ENCODE peak calls at places on chromosomes 7 and 10, in seven cellular contexts. A is lung, C is GM23338, B is mucosa of descending colon, M is brain microvascular endothelial cell, W is MM.1S, N is cardiac muscle cell. O is an unnamed sample.

GRCh38 chr7:66355762-66356161 is 150.6 kb downstream of the TPST1 start:
- DNase-seq in M (no peak), C (no peak), W (no peak), N (no peak), A (no peak), B (no peak), O (no peak)

GRCh38 chr10:78437407-78437768 is 403.7 kb downstream of the RPS24 start:
- DNase-seq in C (no peak), W (peak; percentile 25), B (no peak), M (no peak), N (no peak), A (no peak), O (no peak)

GRCh38 chr7:36034020-36034419 is 119.0 kb upstream of the EEPD1 start:
- DNase-seq in N (no peak), M (no peak), B (no peak), C (no peak), W (no peak), A (no peak), O (no peak)

GRCh38 chr10:5284311-5285057 is 80.3 kb upstream of the UCN3 start:
- DNase-seq in M (peak; percentile 49), B (no peak), C (peak; percentile 37), N (no peak), W (peak; percentile 54), A (no peak), O (no peak)

GRCh38 chr7:31702354-31702753 is 15.3 kb downstream of the PPP1R17 start:
- DNase-seq in N (no peak), M (no peak), W (no peak), C (no peak), B (no peak), A (no peak), O (no peak)

GRCh38 chr10:103834436-103835095 is 20.8 kb downstream of the SH3PXD2A start:
- DNase-seq in A (no peak), C (no peak), M (no peak), N (no peak), B (no peak), W (no peak), O (no peak)

GRCh38 chr10:96448021-96448457 is 65.7 kb downstream of the TLL2 start:
- DNase-seq in B (peak; percentile 13), W (no peak), N (no peak), A (no peak), C (no peak), M (no peak), O (no peak)

GRCh38 chr10:9819756-9820494 is 1197.7 kb upstream of the CELF2 start:
- DNase-seq in B (no peak), W (no peak), M (no peak), N (no peak), C (no peak), A (no peak), O (no peak)

GRCh38 chr10:114290038-114290437 is 51.0 kb downstream of the VWA2 start:
- DNase-seq in W (no peak), A (no peak), B (no peak), N (no peak), C (no peak), M (no peak), O (no peak)

GRCh38 chr10:44983895-44984278 is 5.3 kb upstream of the DEPP1 start:
- DNase-seq in B (no peak), A (no peak), M (no peak), N (no peak), W (no peak), C (no peak), O (no peak)

GRCh38 chr10:44030132-44030531 is 354.8 kb downstream of the CXCL12 start:
- DNase-seq in C (peak; percentile 72), A (no peak), B (no peak), W (no peak), N (no peak), M (no peak), O (no peak)

GRCh38 chr7:123622660-123623386 is 21.2 kb downstream of the ASB15 start:
- DNase-seq in B (peak; percentile 29), N (peak; percentile 26), W (no peak), C (no peak), M (no peak), A (no peak), O (peak; percentile 81)

GRCh38 chr10:104924101-104924795 is 283.2 kb downstream of the SORCS3 start:
- DNase-seq in N (peak; percentile 91), W (no peak), C (peak; percentile 19), B (no peak), M (no peak), A (no peak), O (no peak)

GRCh38 chr10:88343761-88344484 is 239.2 kb downstream of the RNLS start:
- DNase-seq in M (no peak), W (no peak), C (no peak), B (no peak), N (no peak), A (no peak), O (no peak)

GRCh38 chr10:35042783-35043182 is 47.4 kb downstream of the CUL2 start:
- DNase-seq in W (no peak), B (peak; percentile 9), C (no peak), N (no peak), A (no peak), M (no peak), O (no peak)

GRCh38 chr7:123608991-123609882 is 7.6 kb downstream of the ASB15 start:
- DNase-seq in C (no peak), A (no peak), N (no peak), B (no peak), M (no peak), W (no peak), O (no peak)

GRCh38 chr7:122248472-122248871 is 56.1 kb downstream of the FEZF1 start:
- DNase-seq in M (no peak), N (no peak), B (no peak), W (no peak), A (no peak), C (no peak), O (no peak)

GRCh38 chr10:191703-192518 is 56.7 kb downstream of the ZMYND11 start:
- DNase-seq in A (no peak), M (peak; percentile 78), W (no peak), N (no peak), C (no peak), B (no peak), O (peak; percentile 4)

GRCh38 chr7:122257056-122257455 is 47.5 kb downstream of the FEZF1 start:
- DNase-seq in C (no peak), W (no peak), B (no peak), N (no peak), A (no peak), M (no peak), O (no peak)

GRCh38 chr7:119664601-119665000 is 608.4 kb upstream of the KCND2 start:
- DNase-seq in B (no peak), A (no peak), N (no peak), C (no peak), W (no peak), M (peak; percentile 68), O (no peak)

GRCh38 chr7:47635091-47636090 is 53.5 kb upstream of the TNS3 start:
- DNase-seq in M (no peak), A (peak; percentile 68), W (no peak), C (peak; percentile 50), N (peak; percentile 42), B (peak; percentile 70), O (peak; percentile 28)

GRCh38 chr7:75619636-75620035 is 119.1 kb downstream of the HIP1 start:
- DNase-seq in B (no peak), C (no peak), W (no peak), A (no peak), N (no peak), M (no peak), O (no peak)

GRCh38 chr7:157347217-157347904 is 10.6 kb downstream of the DNAJB6 start:
- DNase-seq in C (no peak), A (no peak), N (no peak), M (peak; percentile 80), B (no peak), W (no peak), O (no peak)

GRCh38 chr7:43933902-43934560 is 7.8 kb downstream of the UBE2D4 start:
- DNase-seq in B (no peak), C (no peak), N (no peak), A (no peak), M (no peak), W (no peak), O (no peak)

GRCh38 chr7:155983176-155983815 is 171.0 kb upstream of the SHH start:
- DNase-seq in B (no peak), A (no peak), W (no peak), M (no peak), N (no peak), C (no peak), O (no peak)

GRCh38 chr10:19488592-19489280 is 327.5 kb upstream of the PLXDC2 start:
- DNase-seq in W (no peak), A (peak; percentile 36), M (no peak), C (peak; percentile 91), N (peak; percentile 63), B (no peak), O (no peak)

DNA sequence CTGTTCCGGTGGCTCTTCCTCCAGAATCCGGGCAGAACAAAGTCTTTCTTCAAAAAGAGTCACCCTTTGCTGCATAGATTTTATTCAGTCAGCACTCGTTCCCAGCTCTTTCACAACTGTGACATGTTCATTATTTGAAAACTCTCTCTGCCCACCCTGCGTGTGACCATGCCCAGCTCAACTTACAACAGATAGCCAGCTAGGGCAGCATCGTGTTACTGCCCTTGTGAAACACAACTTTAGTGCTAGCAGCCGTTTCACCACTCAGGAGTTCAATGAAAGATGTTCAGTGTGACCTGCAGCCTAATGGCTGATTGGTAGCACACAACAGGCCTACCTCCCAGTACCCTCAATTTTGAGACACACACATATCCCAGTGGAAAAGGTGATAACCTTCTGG is 57.9 kb downstream of the ZNF438 start:
- DNase-seq in A (no peak), M (no peak), C (no peak), B (no peak), W (no peak), N (no peak), O (no peak)
- H3K4me3 ChIP-seq in A (no peak overlapping the region), M (no peak overlapping the region), C (no peak overlapping the region), B (no peak overlapping the region), W (no peak overlapping the region), N (no peak overlapping the region), O (no peak overlapping the region)

GRCh38 chr7:5703572-5704533 is 77.6 kb downstream of the RNF216 start:
- DNase-seq in C (no peak), N (no peak), W (no peak), B (no peak), M (no peak), A (no peak), O (no peak)
- TF ChIP-seq CTCF in C (no peak), N (no peak), W (no peak), B (no peak), M (no peak), A (no peak), O (no peak)

DNA sequence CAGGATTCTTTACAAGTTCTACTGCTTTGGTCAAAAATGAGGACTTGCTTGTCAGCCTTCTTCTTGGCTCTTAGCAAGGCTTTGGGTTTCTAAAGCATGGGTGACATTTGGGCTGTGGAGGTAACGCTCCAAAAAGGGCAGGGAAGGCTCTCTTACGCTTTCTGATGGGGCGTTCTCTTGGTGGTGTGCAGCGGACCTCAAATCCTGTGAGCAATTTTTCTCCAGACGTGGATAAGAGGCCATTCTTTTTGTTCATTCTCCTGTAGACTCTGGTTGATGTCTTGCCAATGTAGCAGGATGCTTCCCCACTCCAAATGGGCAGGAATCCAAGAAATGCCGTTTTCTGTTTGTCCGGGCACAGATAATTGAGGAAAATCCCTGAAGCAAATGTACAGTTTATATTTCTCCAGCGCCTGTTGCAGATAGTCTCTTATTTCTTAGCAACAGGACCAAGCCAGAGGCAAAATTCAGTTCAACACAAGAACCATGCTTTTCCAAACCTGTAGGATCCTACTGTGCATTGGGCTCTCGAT is 138.4 kb upstream of the NFE2L3 start:
- DNase-seq in B (no peak), N (no peak), A (no peak), C (no peak), M (no peak), W (no peak), O (peak; percentile 8)
- H3K4me3 ChIP-seq in B (no peak overlapping the region), N (no peak overlapping the region), A (no peak overlapping the region), C (no peak overlapping the region), M (no peak overlapping the region), W (no peak overlapping the region), O (no peak overlapping the region)

GRCh38 chr10:32139223-32140073 is 83.2 kb upstream of the KIF5B start:
- DNase-seq in W (no peak), A (peak; percentile 89), B (peak; percentile 80), N (no peak), C (peak; percentile 88), M (peak; percentile 93), O (no peak)
- TF ChIP-seq CTCF in W (no peak), A (no peak), B (no peak), N (peak; percentile 14), C (peak; percentile 2), M (peak; percentile 22), O (no peak)